ENCODE peak calls at places on chromosomes 6 and 20, in seven cellular contexts. One of them, this sample, is unnamed.

GRCh38 chr6:111113731-111114438 is 26.6 kb downstream of the SLC16A10 start:
- DNase-seq in HepG2: no peak
- DNase-seq in gastrocnemius medialis: peak
- DNase-seq in Peyer's patch: no peak
- DNase-seq in left ventricle myocardium inferior: peak
- DNase-seq in dorsolateral prefrontal cortex: no peak
- DNase-seq in GM23338: peak
- DNase-seq in this sample: peak

GRCh38 chr6:139927236-139927635 is 552.8 kb upstream of the CITED2 start:
- DNase-seq in dorsolateral prefrontal cortex: no peak
- DNase-seq in GM23338: peak
- DNase-seq in Peyer's patch: no peak
- DNase-seq in left ventricle myocardium inferior: no peak
- DNase-seq in gastrocnemius medialis: no peak
- DNase-seq in HepG2: no peak
- DNase-seq in this sample: no peak

GRCh38 chr6:142174681-142175080 is 27.6 kb downstream of the VTA1 start:
- DNase-seq in left ventricle myocardium inferior: no peak
- DNase-seq in HepG2: no peak
- DNase-seq in Peyer's patch: no peak
- DNase-seq in GM23338: no peak
- DNase-seq in gastrocnemius medialis: no peak
- DNase-seq in dorsolateral prefrontal cortex: no peak
- DNase-seq in this sample: no peak

GRCh38 chr6:168372871-168373270 is 53.3 kb upstream of the DACT2 start:
- DNase-seq in Peyer's patch: peak
- DNase-seq in GM23338: no peak
- DNase-seq in left ventricle myocardium inferior: no peak
- DNase-seq in HepG2: no peak
- DNase-seq in dorsolateral prefrontal cortex: no peak
- DNase-seq in gastrocnemius medialis: no peak
- DNase-seq in this sample: no peak

GRCh38 chr6:38404355-38404754 is 235.4 kb downstream of the BTBD9 start:
- DNase-seq in left ventricle myocardium inferior: no peak
- DNase-seq in GM23338: no peak
- DNase-seq in Peyer's patch: no peak
- DNase-seq in dorsolateral prefrontal cortex: no peak
- DNase-seq in HepG2: peak
- DNase-seq in gastrocnemius medialis: no peak
- DNase-seq in this sample: no peak

GRCh38 chr20:46746972-46747371 is 37.5 kb downstream of the SLC2A10 start:
- DNase-seq in Peyer's patch: no peak
- DNase-seq in HepG2: no peak
- DNase-seq in left ventricle myocardium inferior: no peak
- DNase-seq in GM23338: no peak
- DNase-seq in gastrocnemius medialis: no peak
- DNase-seq in dorsolateral prefrontal cortex: no peak
- DNase-seq in this sample: no peak

GRCh38 chr6:53130891-53131290 is 17.8 kb downstream of the GCM1 start:
- DNase-seq in GM23338: no peak
- DNase-seq in left ventricle myocardium inferior: no peak
- DNase-seq in dorsolateral prefrontal cortex: no peak
- DNase-seq in gastrocnemius medialis: no peak
- DNase-seq in HepG2: no peak
- DNase-seq in Peyer's patch: no peak
- DNase-seq in this sample: no peak

GRCh38 chr6:90544085-90544484 is 42.8 kb downstream of the MAP3K7 start:
- DNase-seq in GM23338: no peak
- DNase-seq in gastrocnemius medialis: no peak
- DNase-seq in Peyer's patch: no peak
- DNase-seq in HepG2: no peak
- DNase-seq in dorsolateral prefrontal cortex: no peak
- DNase-seq in left ventricle myocardium inferior: no peak
- DNase-seq in this sample: no peak

GRCh38 chr6:6844451-6844974 is 256.0 kb downstream of the LY86 start:
- DNase-seq in left ventricle myocardium inferior: no peak
- DNase-seq in gastrocnemius medialis: no peak
- DNase-seq in Peyer's patch: no peak
- DNase-seq in GM23338: no peak
- DNase-seq in dorsolateral prefrontal cortex: no peak
- DNase-seq in HepG2: no peak
- DNase-seq in this sample: no peak

GRCh38 chr20:9301129-9302072 is 213.0 kb upstream of the LAMP5 start:
- DNase-seq in left ventricle myocardium inferior: no peak
- DNase-seq in Peyer's patch: no peak
- DNase-seq in GM23338: no peak
- DNase-seq in HepG2: peak
- DNase-seq in dorsolateral prefrontal cortex: no peak
- DNase-seq in gastrocnemius medialis: no peak
- DNase-seq in this sample: no peak

GRCh38 chr20:536426-537012 is 7.1 kb downstream of the CSNK2A1 start:
- DNase-seq in GM23338: no peak
- DNase-seq in gastrocnemius medialis: no peak
- DNase-seq in Peyer's patch: no peak
- DNase-seq in left ventricle myocardium inferior: no peak
- DNase-seq in HepG2: no peak
- DNase-seq in dorsolateral prefrontal cortex: no peak
- DNase-seq in this sample: no peak

GRCh38 chr20:537983-538382 is 5.6 kb downstream of the CSNK2A1 start:
- DNase-seq in left ventricle myocardium inferior: no peak
- DNase-seq in GM23338: no peak
- DNase-seq in gastrocnemius medialis: no peak
- DNase-seq in dorsolateral prefrontal cortex: no peak
- DNase-seq in HepG2: no peak
- DNase-seq in Peyer's patch: no peak
- DNase-seq in this sample: no peak

GRCh38 chr20:532530-532929 is 11.1 kb downstream of the CSNK2A1 start:
- DNase-seq in dorsolateral prefrontal cortex: no peak
- DNase-seq in Peyer's patch: no peak
- DNase-seq in HepG2: no peak
- DNase-seq in left ventricle myocardium inferior: no peak
- DNase-seq in gastrocnemius medialis: no peak
- DNase-seq in GM23338: no peak
- DNase-seq in this sample: no peak

GRCh38 chr20:539236-539635 is 4.4 kb downstream of the CSNK2A1 start:
- DNase-seq in dorsolateral prefrontal cortex: no peak
- DNase-seq in Peyer's patch: no peak
- DNase-seq in HepG2: no peak
- DNase-seq in gastrocnemius medialis: no peak
- DNase-seq in left ventricle myocardium inferior: no peak
- DNase-seq in GM23338: peak
- DNase-seq in this sample: no peak

GRCh38 chr20:535958-536357 is 7.6 kb downstream of the CSNK2A1 start:
- DNase-seq in dorsolateral prefrontal cortex: no peak
- DNase-seq in GM23338: no peak
- DNase-seq in HepG2: no peak
- DNase-seq in left ventricle myocardium inferior: no peak
- DNase-seq in gastrocnemius medialis: no peak
- DNase-seq in Peyer's patch: no peak
- DNase-seq in this sample: no peak
- H3K27ac ChIP-seq in dorsolateral prefrontal cortex: no peak
- H3K27ac ChIP-seq in GM23338: no peak
- H3K27ac ChIP-seq in HepG2: no peak
- H3K27ac ChIP-seq in left ventricle myocardium inferior: no peak
- H3K27ac ChIP-seq in gastrocnemius medialis: no peak
- H3K27ac ChIP-seq in Peyer's patch: no peak
- H3K27ac ChIP-seq in this sample: no peak

GRCh38 chr6:136409598-136409997 is 120.0 kb upstream of the BCLAF1 start:
- DNase-seq in left ventricle myocardium inferior: no peak
- DNase-seq in dorsolateral prefrontal cortex: no peak
- DNase-seq in Peyer's patch: no peak
- DNase-seq in GM23338: no peak
- DNase-seq in gastrocnemius medialis: no peak
- DNase-seq in HepG2: no peak
- DNase-seq in this sample: no peak

GRCh38 chr6:136411453-136412354 is 122.1 kb upstream of the BCLAF1 start:
- DNase-seq in left ventricle myocardium inferior: no peak
- DNase-seq in GM23338: no peak
- DNase-seq in HepG2: no peak
- DNase-seq in dorsolateral prefrontal cortex: no peak
- DNase-seq in gastrocnemius medialis: no peak
- DNase-seq in Peyer's patch: peak
- DNase-seq in this sample: no peak

GRCh38 chr6:136410201-136411027 is 120.8 kb upstream of the BCLAF1 start:
- DNase-seq in gastrocnemius medialis: no peak
- DNase-seq in dorsolateral prefrontal cortex: no peak
- DNase-seq in HepG2: no peak
- DNase-seq in Peyer's patch: no peak
- DNase-seq in GM23338: no peak
- DNase-seq in left ventricle myocardium inferior: no peak
- DNase-seq in this sample: no peak

GRCh38 chr6:136412410-136412809 is 122.8 kb upstream of the BCLAF1 start:
- DNase-seq in GM23338: no peak
- DNase-seq in dorsolateral prefrontal cortex: no peak
- DNase-seq in Peyer's patch: no peak
- DNase-seq in left ventricle myocardium inferior: no peak
- DNase-seq in gastrocnemius medialis: no peak
- DNase-seq in HepG2: no peak
- DNase-seq in this sample: no peak

GRCh38 chr6:136411028-136411329 is 121.3 kb upstream of the BCLAF1 start:
- DNase-seq in dorsolateral prefrontal cortex: no peak
- DNase-seq in HepG2: no peak
- DNase-seq in GM23338: no peak
- DNase-seq in Peyer's patch: no peak
- DNase-seq in left ventricle myocardium inferior: no peak
- DNase-seq in gastrocnemius medialis: no peak
- DNase-seq in this sample: no peak
- H3K27ac ChIP-seq in dorsolateral prefrontal cortex: peak
- H3K27ac ChIP-seq in HepG2: no peak
- H3K27ac ChIP-seq in GM23338: no peak
- H3K27ac ChIP-seq in Peyer's patch: no peak
- H3K27ac ChIP-seq in left ventricle myocardium inferior: no peak
- H3K27ac ChIP-seq in gastrocnemius medialis: no peak
- H3K27ac ChIP-seq in this sample: no peak

GRCh38 chr6:17650910-17651309 is 50.8 kb downstream of the FAM8A1 start:
- DNase-seq in dorsolateral prefrontal cortex: no peak
- DNase-seq in gastrocnemius medialis: no peak
- DNase-seq in left ventricle myocardium inferior: no peak
- DNase-seq in HepG2: no peak
- DNase-seq in GM23338: no peak
- DNase-seq in Peyer's patch: no peak
- DNase-seq in this sample: no peak
- H3K27ac ChIP-seq in dorsolateral prefrontal cortex: no peak
- H3K27ac ChIP-seq in gastrocnemius medialis: no peak
- H3K27ac ChIP-seq in left ventricle myocardium inferior: no peak
- H3K27ac ChIP-seq in HepG2: no peak
- H3K27ac ChIP-seq in GM23338: no peak
- H3K27ac ChIP-seq in Peyer's patch: no peak
- H3K27ac ChIP-seq in this sample: no peak

GRCh38 chr20:1890469-1891262 is 4.5 kb upstream of the SIRPA start:
- DNase-seq in dorsolateral prefrontal cortex: no peak
- DNase-seq in gastrocnemius medialis: no peak
- DNase-seq in Peyer's patch: no peak
- DNase-seq in HepG2: no peak
- DNase-seq in left ventricle myocardium inferior: no peak
- DNase-seq in GM23338: no peak
- DNase-seq in this sample: no peak

GRCh38 chr20:1887756-1888155 is 7.5 kb upstream of the SIRPA start:
- DNase-seq in dorsolateral prefrontal cortex: no peak
- DNase-seq in GM23338: no peak
- DNase-seq in gastrocnemius medialis: no peak
- DNase-seq in left ventricle myocardium inferior: no peak
- DNase-seq in Peyer's patch: no peak
- DNase-seq in HepG2: no peak
- DNase-seq in this sample: no peak

GRCh38 chr20:1887321-1887720 is 7.9 kb upstream of the SIRPA start:
- DNase-seq in HepG2: no peak
- DNase-seq in left ventricle myocardium inferior: no peak
- DNase-seq in gastrocnemius medialis: no peak
- DNase-seq in Peyer's patch: no peak
- DNase-seq in dorsolateral prefrontal cortex: no peak
- DNase-seq in GM23338: no peak
- DNase-seq in this sample: no peak

GRCh38 chr20:1891263-1892121 is 3.7 kb upstream of the SIRPA start:
- DNase-seq in dorsolateral prefrontal cortex: no peak
- DNase-seq in left ventricle myocardium inferior: no peak
- DNase-seq in GM23338: no peak
- DNase-seq in gastrocnemius medialis: no peak
- DNase-seq in HepG2: no peak
- DNase-seq in Peyer's patch: no peak
- DNase-seq in this sample: peak

DNA sequence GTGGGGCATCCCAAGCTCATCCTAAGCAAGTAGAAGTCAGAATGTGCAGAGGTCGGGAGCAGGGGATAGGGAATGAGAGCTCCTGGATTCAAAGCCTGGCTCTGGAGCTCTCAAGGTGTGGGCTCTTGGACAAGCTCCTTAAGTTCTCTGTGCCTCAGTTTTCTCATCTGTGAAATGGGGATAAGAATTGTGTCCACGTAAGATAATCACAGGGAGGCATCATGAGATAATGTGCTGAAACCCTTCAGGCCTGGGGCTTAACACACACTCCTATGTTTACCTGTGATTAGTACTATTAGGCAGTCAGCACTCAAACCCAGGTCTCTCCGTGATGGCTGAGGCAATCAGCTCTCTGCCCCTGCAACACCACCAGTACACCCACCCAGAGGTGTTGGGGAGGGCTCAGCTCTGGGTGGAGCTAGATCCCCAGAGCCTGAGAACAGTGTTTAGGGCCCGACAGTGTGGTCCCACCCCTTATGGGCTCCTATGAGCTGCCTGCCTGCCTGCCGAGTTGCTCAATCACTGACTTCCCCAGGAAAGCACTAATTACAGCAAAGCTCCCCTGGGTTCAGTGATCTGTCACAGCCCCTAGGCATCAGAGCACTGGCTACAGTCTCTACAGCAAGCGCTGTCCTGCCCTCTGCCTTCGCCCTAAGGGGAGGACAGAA is 6.3 kb upstream of the SIRPA start:
- DNase-seq in left ventricle myocardium inferior: no peak
- DNase-seq in HepG2: peak
- DNase-seq in GM23338: no peak
- DNase-seq in dorsolateral prefrontal cortex: no peak
- DNase-seq in Peyer's patch: no peak
- DNase-seq in gastrocnemius medialis: no peak
- DNase-seq in this sample: peak
- H3K27ac ChIP-seq in left ventricle myocardium inferior: no peak
- H3K27ac ChIP-seq in HepG2: no peak
- H3K27ac ChIP-seq in GM23338: no peak
- H3K27ac ChIP-seq in dorsolateral prefrontal cortex: peak
- H3K27ac ChIP-seq in Peyer's patch: no peak
- H3K27ac ChIP-seq in gastrocnemius medialis: no peak
- H3K27ac ChIP-seq in this sample: no peak